ENCODE peak calls at places on chromosomes 6 and 20, in nine cellular contexts. F, I, L, S, O, M, B, J and H are unnamed samples.
A peak's percentile ranks its signal among the peaks of the same experiment; 100 is the strongest.

GRCh38 chr6:35370799-35371493 is 28.6 kb downstream of the PPARD start:
- DNase-seq in F (no peak), I (no peak), L (no peak), S (no peak), O (no peak), M (no peak), B (no peak), J (no peak), H (no peak)

GRCh38 chr6:20633566-20634340 is 99.5 kb downstream of the CDKAL1 start:
- DNase-seq in F (no peak), I (no peak), L (no peak), S (no peak), O (no peak), M (no peak), B (no peak), J (no peak), H (no peak)

GRCh38 chr6:27810768-27811298 is 101.4 kb downstream of the OR2B2 start:
- DNase-seq in F (no peak), I (no peak), L (no peak), S (no peak), O (no peak), M (peak; percentile 42), B (no peak), J (no peak), H (no peak)

GRCh38 chr20:13101276-13101675 is 92.5 kb downstream of the SPTLC3 start:
- DNase-seq in F (no peak), I (no peak), L (no peak), S (no peak), O (no peak), M (no peak), B (no peak), J (no peak), H (peak; percentile 39)

GRCh38 chr6:24951831-24952299 is 16.1 kb upstream of the RIPOR2 start:
- DNase-seq in F (no peak), I (no peak), L (no peak), S (no peak), O (no peak), M (no peak), B (no peak), J (no peak), H (no peak)

GRCh38 chr6:56802570-56802969 is 152.3 kb upstream of the BEND6 start:
- DNase-seq in F (peak; percentile 22), I (no peak), L (no peak), S (no peak), O (peak; percentile 84), M (peak; percentile 36), B (no peak), J (peak; percentile 64), H (peak; percentile 70)

GRCh38 chr6:22113046-22113766 is 183.6 kb downstream of the PRL start:
- DNase-seq in F (no peak), I (peak; percentile 20), L (no peak), S (peak; percentile 35), O (peak; percentile 99), M (peak; percentile 80), B (no peak), J (peak; percentile 98), H (peak; percentile 99)

GRCh38 chr6:16319813-16320532 is 81.6 kb downstream of the GMPR start:
- DNase-seq in F (peak; percentile 40), I (peak; percentile 80), L (peak; percentile 55), S (peak; percentile 60), O (peak; percentile 95), M (peak; percentile 93), B (no peak), J (peak; percentile 89), H (peak; percentile 96)

DNA sequence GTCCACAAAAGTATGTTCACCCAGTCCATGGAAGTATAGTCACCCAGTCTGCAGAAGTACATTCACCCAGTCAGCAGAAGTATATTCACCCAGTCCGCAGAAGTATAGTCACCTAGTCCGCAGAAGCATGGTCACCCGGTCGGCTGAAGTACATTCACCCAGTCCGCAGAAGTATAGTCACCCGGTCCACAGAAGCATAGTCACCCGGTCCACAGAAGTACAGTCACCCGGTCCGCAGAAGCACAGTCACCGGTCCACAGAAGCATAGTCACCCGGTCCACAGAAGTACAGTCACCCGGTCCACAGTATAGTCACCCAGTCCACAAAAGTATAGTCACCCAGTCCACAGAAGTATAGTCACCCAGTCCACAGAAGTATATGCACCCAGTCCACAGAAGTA is 8.8 kb downstream of the TCFL5 start:
- DNase-seq in F (no peak), I (no peak), L (no peak), S (no peak), O (no peak), M (no peak), B (no peak), J (no peak), H (no peak)
- H3K4me3 ChIP-seq in F (no peak overlapping the region), I (no peak overlapping the region), L (no peak overlapping the region), S (no peak overlapping the region), O (no peak overlapping the region), M (no peak overlapping the region), B (no peak overlapping the region), J (no peak overlapping the region), H (no peak overlapping the region)

DNA sequence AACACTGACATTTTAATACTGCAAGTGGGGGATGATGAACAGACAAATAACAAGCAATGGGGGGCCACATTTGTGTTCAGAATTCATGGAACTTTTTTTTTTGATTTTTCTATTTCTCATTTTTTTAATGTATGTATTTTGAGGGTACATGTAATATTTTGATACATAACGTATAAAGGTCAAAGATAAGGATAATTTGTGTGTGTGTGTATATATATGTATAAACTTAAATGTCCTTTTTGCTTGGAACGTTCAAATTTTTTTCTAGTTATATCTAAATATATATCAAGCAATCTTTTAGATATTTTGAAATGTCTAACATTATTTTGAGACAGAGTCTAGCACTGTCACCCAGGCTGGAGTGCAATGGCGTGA is 12.3 kb upstream of the ZNF311 start:
- DNase-seq in F (no peak), I (no peak), L (no peak), S (no peak), O (no peak), M (no peak), B (no peak), J (no peak), H (no peak)
- H3K4me3 ChIP-seq in F (no peak overlapping the region), I (no peak overlapping the region), L (no peak overlapping the region), S (no peak overlapping the region), O (no peak overlapping the region), M (no peak overlapping the region), B (peak overlapping the region; percentile 76), J (no peak overlapping the region), H (no peak overlapping the region)

GRCh38 chr20:53656653-53657288 is 63.1 kb upstream of the ZNF217 start:
- DNase-seq in F (no peak), I (no peak), L (no peak), S (no peak), O (peak; percentile 88), M (no peak), B (no peak), J (peak; percentile 72), H (peak; percentile 58)

GRCh38 chr20:53655909-53656652 is 62.4 kb upstream of the ZNF217 start:
- DNase-seq in F (no peak), I (no peak), L (no peak), S (no peak), O (peak; percentile 42), M (peak; percentile 28), B (no peak), J (peak; percentile 33), H (peak; percentile 40)

GRCh38 chr20:53657289-53657678 is 63.6 kb upstream of the ZNF217 start:
- DNase-seq in F (no peak), I (no peak), L (no peak), S (no peak), O (no peak), M (no peak), B (no peak), J (no peak), H (no peak)

GRCh38 chr20:53652859-53653520 is 59.4 kb upstream of the ZNF217 start:
- DNase-seq in F (no peak), I (no peak), L (no peak), S (no peak), O (no peak), M (no peak), B (no peak), J (peak; percentile 46), H (no peak)

DNA sequence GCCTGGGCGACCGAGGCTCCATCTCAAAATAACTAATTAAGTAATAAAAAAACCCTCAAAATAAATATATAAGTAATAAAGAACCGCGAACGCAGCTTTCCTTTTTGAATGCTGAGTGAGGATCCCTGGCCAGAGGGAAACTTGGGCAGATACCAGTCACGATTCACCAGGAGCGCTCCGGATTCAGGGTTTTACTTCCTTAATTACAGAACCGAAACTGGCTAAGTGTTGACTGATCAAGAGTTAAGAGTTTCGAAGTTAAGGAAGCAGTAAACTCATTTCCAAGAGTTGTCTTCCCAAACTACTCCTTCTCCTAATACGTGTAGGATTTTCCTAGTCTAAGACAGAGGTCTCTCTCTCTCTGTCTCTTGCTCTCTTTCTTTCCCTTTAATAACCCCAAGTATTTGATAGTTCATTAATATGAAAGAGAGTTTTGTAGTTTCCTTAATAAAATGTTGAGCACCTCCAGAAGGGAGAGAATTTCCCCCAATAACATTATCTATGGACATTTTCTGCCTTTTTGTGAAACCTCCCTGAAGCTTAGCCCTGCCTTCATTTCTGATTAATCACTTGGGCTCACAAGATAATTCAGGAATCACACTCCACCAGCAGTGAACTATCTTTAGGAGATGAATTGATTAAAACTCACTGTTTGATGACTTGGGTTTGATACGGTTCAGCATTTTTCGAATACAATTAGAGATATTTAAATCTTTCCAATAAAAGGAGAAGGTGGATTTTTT is 61.5 kb upstream of the ZNF217 start:
- DNase-seq in F (peak; percentile 59), I (no peak), L (no peak), S (no peak), O (no peak), M (peak; percentile 40), B (no peak), J (no peak), H (no peak)
- H3K4me3 ChIP-seq in F (no peak overlapping the region), I (no peak overlapping the region), L (peak overlapping the region; percentile 32), S (no peak overlapping the region), O (no peak overlapping the region), M (peak overlapping the region; percentile 21), B (no peak overlapping the region), J (no peak overlapping the region), H (no peak overlapping the region)

GRCh38 chr20:56412949-56413348 is 889 bp downstream of the CASS4 start:
- DNase-seq in F (no peak), I (no peak), L (no peak), S (no peak), O (no peak), M (no peak), B (no peak), J (no peak), H (no peak)

GRCh38 chr20:56409946-56410345 is 2.1 kb upstream of the CASS4 start:
- DNase-seq in F (no peak), I (no peak), L (no peak), S (no peak), O (peak; percentile 54), M (no peak), B (no peak), J (no peak), H (no peak)

GRCh38 chr20:56409521-56409920 is 2.5 kb upstream of the CASS4 start:
- DNase-seq in F (no peak), I (no peak), L (no peak), S (no peak), O (peak; percentile 97), M (no peak), B (no peak), J (peak; percentile 98), H (no peak)

GRCh38 chr20:56412473-56412790 is 372 bp downstream of the CASS4 start:
- DNase-seq in F (no peak), I (no peak), L (no peak), S (no peak), O (no peak), M (no peak), B (no peak), J (no peak), H (no peak)

DNA sequence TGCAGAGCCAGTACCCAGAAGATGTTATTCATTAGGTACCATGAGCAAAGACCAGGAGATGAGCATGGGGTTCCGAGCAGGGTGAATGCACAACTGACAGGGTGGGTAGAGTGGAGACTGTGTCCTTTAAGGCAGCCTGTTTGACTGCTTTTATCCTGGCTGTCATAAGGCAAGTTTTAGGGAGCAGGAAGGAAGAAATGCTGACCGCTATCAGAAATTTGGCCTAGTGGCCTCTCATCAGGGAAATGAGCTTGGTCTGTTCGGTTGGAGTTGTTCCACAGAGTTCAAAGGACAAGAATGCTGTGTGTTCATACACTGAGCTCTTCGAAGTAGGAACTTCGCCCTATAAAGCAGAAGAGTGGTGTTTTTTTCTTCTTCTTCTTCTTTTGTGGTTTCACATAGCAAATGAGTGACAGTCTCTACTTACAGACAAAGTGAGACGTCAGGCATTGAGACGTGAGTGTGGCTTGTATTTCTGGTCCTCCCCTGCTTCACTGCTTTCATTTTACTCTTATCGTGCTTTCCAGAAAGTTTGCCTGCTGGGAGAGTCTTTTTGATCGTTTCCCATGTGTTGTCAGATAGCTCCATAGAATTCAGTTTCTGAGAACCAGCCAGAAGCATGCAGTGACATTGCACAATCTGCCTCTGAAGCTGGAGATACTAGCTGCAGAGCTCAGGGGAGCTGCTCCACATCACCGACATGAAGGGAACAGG is at the start of gene CASS4:
- DNase-seq in F (no peak), I (no peak), L (no peak), S (no peak), O (peak; percentile 93), M (no peak), B (no peak), J (peak; percentile 94), H (peak; percentile 81)
- H3K4me3 ChIP-seq in F (no peak within 1 kb of the TSS), I (peak within 1 kb of the TSS; percentile 26), L (peak within 1 kb of the TSS; percentile 83), S (no peak within 1 kb of the TSS), O (peak within 1 kb of the TSS; percentile 50), M (no peak within 1 kb of the TSS), B (no peak within 1 kb of the TSS), J (no peak within 1 kb of the TSS), H (peak within 1 kb of the TSS; percentile 0)